ENCODE peak calls at places on chromosome 6, in five cellular contexts. E is spleen; Z is hepatocyte; I is CD8-positive, alpha-beta T cell; W is fibroblast of lung. O is an unnamed sample. For H3K27me3 and H3K36me3, the result is how much of the 10 kb centered on the place peaks cover.

GRCh38 chr6:7546832-7547714 is 5.6 kb downstream of the DSP start:
- DNase-seq in E (no peak), Z (no peak), I (no peak), W (no peak), O (no peak)

GRCh38 chr6:17413313-17413750 is 19.9 kb downstream of the CAP2 start:
- DNase-seq in E (no peak), Z (no peak), I (no peak), W (peak), O (no peak)

GRCh38 chr6:145904878-145905277 is 59.3 kb downstream of the SHPRH start:
- DNase-seq in E (no peak), Z (no peak), I (no peak), W (no peak), O (no peak)

GRCh38 chr6:85252552-85252951 is 197.3 kb upstream of the NT5E start:
- DNase-seq in E (no peak), Z (no peak), I (no peak), W (no peak), O (no peak)

GRCh38 chr6:47631248-47632196 is 66.9 kb upstream of the ADGRF4 start:
- DNase-seq in E (no peak), Z (peak), I (no peak), W (peak), O (peak)

GRCh38 chr6:39929039-39929732 is 5.1 kb downstream of the MOCS1 start:
- DNase-seq in E (peak), Z (no peak), I (no peak), W (no peak), O (no peak)

GRCh38 chr6:101226677-101227135 is 166.8 kb upstream of the GRIK2 start:
- DNase-seq in E (peak), Z (peak), I (no peak), W (no peak), O (peak)

GRCh38 chr6:14671261-14671681 is 553.7 kb downstream of the CD83 start:
- DNase-seq in E (no peak), Z (no peak), I (no peak), W (peak), O (no peak)

DNA sequence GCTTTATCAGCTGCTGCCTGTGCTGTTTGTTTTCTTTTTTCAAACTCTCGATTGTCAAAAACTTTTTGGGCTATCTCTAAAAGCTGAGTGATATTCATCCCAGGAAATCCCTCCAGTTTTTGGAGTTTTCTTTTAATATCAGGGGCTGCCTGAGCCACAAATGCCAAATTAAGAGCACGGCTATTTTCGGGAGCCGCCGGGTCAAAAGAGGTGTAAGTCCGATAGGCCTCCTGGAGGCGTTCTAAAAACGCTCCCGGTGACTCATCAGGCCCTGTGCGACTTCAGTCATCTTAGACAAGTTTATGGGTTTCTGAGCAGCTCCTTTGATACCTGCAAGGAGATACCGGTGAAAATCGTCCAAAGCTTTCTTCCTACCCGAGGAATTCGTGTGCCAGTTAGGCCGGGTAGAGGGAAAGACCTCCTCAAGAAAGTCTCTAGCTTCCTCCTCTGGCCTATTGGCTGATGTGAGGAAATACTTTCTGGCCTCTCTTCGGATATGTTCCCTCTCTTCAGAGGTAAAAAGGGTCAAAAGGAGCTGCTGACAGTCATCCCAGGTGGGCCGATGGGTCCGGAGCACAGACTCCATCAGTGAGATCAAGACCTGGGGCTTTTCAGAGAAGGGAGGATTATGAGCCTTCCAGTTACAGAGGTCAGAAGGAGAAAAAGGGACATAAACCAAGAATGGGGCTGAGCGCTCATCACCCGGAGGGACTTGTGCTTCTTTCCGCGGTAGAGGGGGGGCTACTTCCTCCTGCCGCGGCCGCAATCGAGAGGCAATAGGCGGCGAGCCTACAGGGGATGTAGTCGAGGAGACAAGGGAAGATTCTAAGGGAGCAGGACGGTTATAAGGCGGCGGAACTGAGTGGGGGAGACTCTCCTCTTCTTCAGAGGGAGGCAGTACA is 151.1 kb downstream of the TRIM27 start:
- DNase-seq in E (no peak), Z (no peak), I (no peak), W (no peak), O (no peak)
- H3K27me3 ChIP-seq in E (half or more), Z (half or more), I (half or more), W (under half), O (half or more)

DNA sequence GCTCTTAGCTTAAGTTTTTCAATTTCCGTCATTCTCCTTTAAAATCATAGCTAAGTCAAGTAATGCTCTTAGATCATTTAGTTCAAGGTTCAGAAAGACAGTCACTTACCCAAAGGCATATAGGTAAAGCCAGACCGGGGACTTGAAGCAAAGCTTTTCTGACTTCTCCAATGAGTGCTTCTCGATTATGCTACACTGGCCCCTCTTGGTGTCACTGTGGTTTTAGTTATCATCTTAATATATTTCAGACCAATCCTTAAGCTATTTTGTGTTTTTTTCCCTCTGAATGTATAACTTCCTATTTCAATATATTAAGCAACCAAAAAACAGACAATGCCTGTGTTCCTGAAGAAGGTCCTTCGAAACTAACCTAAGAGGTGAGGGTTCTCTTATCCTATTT is 3.8 kb downstream of the PRDM1 start:
- DNase-seq in E (no peak), Z (no peak), I (no peak), W (peak), O (no peak)
- H3K4me3 ChIP-seq in E (no peak), Z (no peak), I (no peak), W (peak), O (no peak)

GRCh38 chr6:88494401-88495140 is 328.4 kb upstream of the CNR1 start:
- DNase-seq in E (no peak), Z (no peak), I (no peak), W (no peak), O (no peak)

GRCh38 chr6:88493717-88494116 is 327.6 kb upstream of the CNR1 start:
- DNase-seq in E (no peak), Z (no peak), I (no peak), W (no peak), O (no peak)

GRCh38 chr6:88491266-88491665 is 325.1 kb upstream of the CNR1 start:
- DNase-seq in E (no peak), Z (no peak), I (no peak), W (no peak), O (no peak)

GRCh38 chr6:88492241-88492640 is 326.1 kb upstream of the CNR1 start:
- DNase-seq in E (no peak), Z (no peak), I (no peak), W (no peak), O (no peak)

DNA sequence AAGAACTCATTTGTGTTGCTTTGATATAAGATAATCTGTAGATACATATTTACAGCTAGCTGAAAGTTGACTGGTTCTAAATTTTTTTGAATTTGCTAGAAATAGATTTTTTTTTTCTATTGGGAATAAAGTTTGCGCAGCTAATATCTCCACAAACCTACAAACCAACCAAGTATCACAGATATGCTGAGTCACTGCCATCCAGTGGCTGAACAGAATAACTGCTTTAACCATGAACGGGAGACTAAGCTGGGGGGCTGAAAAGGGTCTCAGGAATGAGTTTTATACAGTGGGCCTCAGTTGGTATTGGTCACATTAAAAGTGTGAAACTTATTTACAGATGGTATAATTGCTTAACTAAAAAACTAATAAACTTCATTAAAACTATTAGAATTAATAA is 326.7 kb upstream of the CNR1 start:
- DNase-seq in E (no peak), Z (peak), I (no peak), W (peak), O (peak)
- H3K36me3 ChIP-seq in E (under half), Z (under half), I (under half), W (under half), O (under half)

GRCh38 chr6:409370-409972 is 17.9 kb downstream of the IRF4 start:
- DNase-seq in E (no peak), Z (no peak), I (no peak), W (no peak), O (no peak)

GRCh38 chr6:404685-405423 is 13.3 kb downstream of the IRF4 start:
- DNase-seq in E (no peak), Z (no peak), I (no peak), W (no peak), O (no peak)

GRCh38 chr6:408599-409102 is 17.1 kb downstream of the IRF4 start:
- DNase-seq in E (no peak), Z (peak), I (no peak), W (peak), O (peak)

GRCh38 chr6:410555-411395 is 19.2 kb downstream of the IRF4 start:
- DNase-seq in E (no peak), Z (no peak), I (no peak), W (no peak), O (no peak)

GRCh38 chr6:408148-408547 is 16.6 kb downstream of the IRF4 start:
- DNase-seq in E (no peak), Z (no peak), I (no peak), W (no peak), O (no peak)
- H3K27me3 ChIP-seq in E (under half), Z (under half), I (under half), W (under half), O (under half)

GRCh38 chr6:259901-260508 is 32.3 kb upstream of the DUSP22 start:
- DNase-seq in E (no peak), Z (no peak), I (no peak), W (no peak), O (no peak)
- H3K4me3 ChIP-seq in E (no peak), Z (no peak), I (peak), W (no peak), O (no peak)

DNA sequence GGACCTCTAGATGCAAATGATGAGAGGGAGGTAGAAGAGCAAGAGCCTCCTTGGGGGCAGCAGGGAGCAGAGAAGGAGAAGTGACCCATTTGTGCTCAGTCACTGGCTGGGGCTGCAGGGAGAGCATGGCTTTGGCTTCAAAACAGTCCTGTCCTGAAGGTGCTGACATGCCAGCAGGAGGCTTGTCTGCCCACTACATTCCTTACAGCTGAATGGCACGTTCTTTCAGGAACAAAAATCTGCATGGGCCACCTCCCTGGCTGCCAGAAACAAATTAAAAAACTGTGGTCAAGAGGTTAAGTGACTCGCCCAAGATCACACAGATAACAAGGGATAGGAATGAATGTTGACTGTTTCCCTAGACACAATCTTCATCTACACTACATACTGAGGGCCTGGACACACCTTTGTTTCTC is 188.8 kb downstream of the HIVEP2 start:
- DNase-seq in E (no peak), Z (no peak), I (no peak), W (peak), O (peak)
- H3K36me3 ChIP-seq in E (under half), Z (under half), I (under half), W (under half), O (under half)

DNA sequence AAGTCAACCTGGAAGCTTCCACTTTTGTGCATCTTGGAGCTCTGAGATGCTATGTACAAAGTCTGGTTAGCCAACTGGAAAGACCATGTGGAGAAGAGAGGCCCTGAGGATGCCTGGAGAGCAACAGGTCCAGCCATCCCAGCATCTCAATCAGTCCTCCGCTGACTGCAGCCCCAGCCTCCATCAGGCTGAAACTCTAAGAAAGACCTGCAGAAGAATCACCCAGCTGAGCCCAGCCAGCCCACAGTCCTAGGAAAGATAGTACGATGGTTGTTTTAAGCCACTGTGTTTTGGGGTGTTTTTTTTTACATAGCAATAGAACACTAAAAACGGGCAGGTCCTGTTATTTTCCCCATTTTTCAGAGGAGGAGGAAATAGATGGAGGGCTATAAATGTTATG is 84.0 kb downstream of the NCR2 start:
- DNase-seq in E (no peak), Z (no peak), I (no peak), W (no peak), O (no peak)
- H3K27me3 ChIP-seq in E (under half), Z (under half), I (under half), W (under half), O (half or more)

DNA sequence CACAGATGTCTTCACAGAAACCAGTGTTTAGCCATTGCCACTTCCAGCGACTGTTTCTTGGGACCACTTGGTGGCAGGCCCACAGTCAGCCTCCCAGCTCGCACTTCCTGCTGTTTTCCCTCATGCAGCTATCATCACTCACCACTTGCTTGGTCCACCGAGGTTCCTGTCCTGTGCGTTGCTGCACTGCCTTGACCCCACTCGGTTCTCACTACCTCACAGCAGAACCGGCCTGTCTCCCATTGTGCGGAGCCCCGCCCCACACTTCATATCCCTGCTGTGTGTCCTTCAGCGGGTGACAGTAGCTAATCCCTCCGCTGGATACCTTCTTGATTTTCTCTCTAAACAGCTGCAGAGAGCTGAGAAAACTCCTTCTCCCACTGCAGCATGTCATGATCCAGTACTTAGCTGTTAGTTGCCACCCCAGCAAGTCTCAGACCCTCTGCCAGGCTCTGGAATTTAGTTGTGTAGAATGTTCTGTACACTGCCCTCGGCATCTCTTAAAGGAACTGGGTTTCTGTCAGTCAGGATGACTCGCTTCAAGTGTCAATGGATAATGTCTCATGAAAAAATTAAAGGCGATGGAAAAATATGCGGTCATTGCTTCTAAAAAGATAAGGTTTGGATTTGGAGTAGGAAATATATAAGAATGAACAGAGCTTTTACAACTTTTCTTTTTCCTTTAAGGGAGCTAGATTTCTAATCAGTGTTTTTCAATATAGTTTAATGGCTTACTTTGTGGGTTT is 208.0 kb downstream of the FARS2 start:
- DNase-seq in E (no peak), Z (no peak), I (no peak), W (no peak), O (no peak)
- H3K4me3 ChIP-seq in E (no peak), Z (no peak), I (no peak), W (no peak), O (no peak)